ENCODE peak calls at places on chromosomes 6 and 20, in five cellular contexts. Z, X, M, H and Q are unnamed samples.

GRCh38 chr20:8654486-8654885 is 414.4 kb upstream of the PLCB4 start:
- DNase-seq in M (no peak), X (no peak), Z (no peak), H (no peak), Q (no peak)

GRCh38 chr6:168370310-168370991 is 50.9 kb upstream of the DACT2 start:
- DNase-seq in M (peak), H (peak), X (no peak), Z (no peak), Q (peak)

GRCh38 chr6:154758125-154758524 is 24.9 kb downstream of the SCAF8 start:
- DNase-seq in Z (no peak), X (no peak), M (no peak), H (no peak), Q (no peak)

GRCh38 chr20:56689852-56690485 is 60.9 kb downstream of the TFAP2C start:
- DNase-seq in M (no peak), X (no peak), H (no peak), Z (no peak), Q (no peak)

GRCh38 chr6:8839626-8840025 is 404.3 kb upstream of the SLC35B3 start:
- DNase-seq in Z (no peak), X (no peak), H (no peak), M (no peak), Q (no peak)

GRCh38 chr6:30122515-30122914 is 9.6 kb upstream of the TRIM31 start:
- DNase-seq in H (no peak), X (no peak), M (no peak), Z (no peak), Q (no peak)

GRCh38 chr6:4788953-4789584 is 12.9 kb downstream of the CDYL start:
- DNase-seq in Z (no peak), X (no peak), H (peak), M (peak), Q (peak)

GRCh38 chr20:54267510-54268003 is 59.7 kb downstream of the PFDN4 start:
- DNase-seq in X (peak), Z (no peak), H (peak), M (no peak), Q (no peak)

DNA sequence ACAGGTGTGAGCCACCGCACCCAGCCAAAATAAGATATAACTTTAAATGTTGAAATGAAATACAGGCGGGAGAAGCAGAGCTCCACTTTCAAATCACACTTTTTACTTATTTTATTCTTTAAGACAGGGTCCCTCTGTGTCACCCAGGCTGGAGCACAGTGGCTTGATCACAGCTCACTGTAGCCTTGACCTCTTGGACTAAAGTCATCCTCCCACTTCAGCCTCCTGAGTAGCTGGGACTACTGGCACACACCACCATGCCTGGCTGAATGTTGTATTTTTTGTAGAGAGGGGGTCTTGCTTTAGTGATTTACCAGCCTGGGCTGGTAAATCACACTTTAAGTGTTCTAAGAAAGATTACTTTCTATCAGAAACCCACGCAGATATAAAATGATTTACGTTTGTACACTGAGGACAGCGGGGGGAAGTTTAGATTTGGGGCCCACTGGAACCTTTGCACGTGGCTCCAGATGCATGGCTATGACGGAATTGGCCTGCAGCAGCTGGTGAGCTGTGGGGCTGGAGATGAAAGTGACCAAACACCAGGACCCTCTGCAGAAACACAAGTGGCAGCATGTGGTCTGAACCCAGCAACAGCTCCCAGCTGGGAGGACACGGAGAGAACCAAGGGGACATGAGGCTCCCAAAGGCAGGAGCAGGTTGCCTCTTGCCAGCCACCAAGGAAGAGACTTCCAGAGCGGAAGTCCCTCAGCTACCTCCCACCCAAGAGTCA is 26.4 kb upstream of the TLDC2 start:
- DNase-seq in X (no peak), H (no peak), M (no peak), Z (no peak), Q (no peak)
- TF ChIP-seq CTCF in X (no peak), H (no peak), M (no peak), Z (no peak), Q (no peak)

GRCh38 chr6:46129634-46130505 is at the start of gene ENPP4:
- DNase-seq in X (peak), Z (peak), H (peak), M (peak), Q (peak)
- TF ChIP-seq CTCF in X (no peak), Z (peak), H (no peak), M (no peak), Q (no peak)

GRCh38 chr6:149854532-149854931 is 9.6 kb downstream of the LRP11 start:
- DNase-seq in H (no peak), Z (no peak), X (no peak), M (no peak), Q (no peak)

GRCh38 chr6:149856256-149856994 is 7.7 kb downstream of the LRP11 start:
- DNase-seq in X (no peak), Z (no peak), M (no peak), H (no peak), Q (no peak)

GRCh38 chr6:149855040-149855654 is 9.0 kb downstream of the LRP11 start:
- DNase-seq in M (no peak), X (no peak), Z (no peak), H (no peak), Q (no peak)

GRCh38 chr6:149857541-149857940 is 6.6 kb downstream of the LRP11 start:
- DNase-seq in M (no peak), X (no peak), Z (no peak), H (no peak), Q (no peak)

GRCh38 chr6:149855741-149856140 is 8.4 kb downstream of the LRP11 start:
- DNase-seq in M (no peak), Z (no peak), X (no peak), H (no peak), Q (no peak)
- TF ChIP-seq CTCF in M (no peak), Z (no peak), X (no peak), H (no peak), Q (no peak)

DNA sequence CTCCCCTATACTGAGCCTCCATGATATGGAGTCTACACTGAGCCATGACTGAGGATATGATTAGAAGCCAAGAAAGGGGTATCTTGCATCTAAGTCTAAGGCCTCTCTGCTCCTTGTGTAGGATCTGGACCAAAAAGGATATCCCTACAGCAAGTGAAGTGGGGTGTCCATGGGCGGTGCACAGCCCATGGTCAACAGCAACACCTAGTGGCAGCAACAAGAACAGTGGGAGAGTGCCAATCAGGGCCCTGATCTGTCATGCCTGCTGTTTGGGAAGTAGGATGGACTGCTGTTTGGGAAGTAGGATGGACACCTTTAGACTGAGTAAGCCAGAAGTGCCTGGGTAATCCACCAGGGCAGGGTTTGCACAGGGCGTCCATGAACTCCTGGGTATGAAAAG is 22.4 kb downstream of the PTGIS start:
- DNase-seq in H (peak), M (no peak), Z (no peak), X (no peak), Q (no peak)
- TF ChIP-seq CTCF in H (peak), M (no peak), Z (no peak), X (peak), Q (no peak)

GRCh38 chr6:19549109-19549508 is 288.1 kb upstream of the ID4 start:
- DNase-seq in X (no peak), Z (no peak), M (no peak), H (no peak), Q (no peak)
- TF ChIP-seq CTCF in X (peak), Z (no peak), M (no peak), H (no peak), Q (no peak)

GRCh38 chr20:44401770-44402390 is 46.4 kb downstream of the HNF4A start:
- DNase-seq in H (no peak), M (no peak), Z (no peak), X (no peak), Q (peak)
- TF ChIP-seq CTCF in H (no peak), M (no peak), Z (no peak), X (no peak), Q (no peak)

GRCh38 chr6:551405-551804 is 105.5 kb downstream of the HUS1B start:
- DNase-seq in Z (no peak), X (no peak), H (peak), M (peak), Q (no peak)
- TF ChIP-seq CTCF in Z (no peak), X (peak), H (no peak), M (no peak), Q (no peak)

GRCh38 chr6:46749731-46750130 is 3.0 kb downstream of the ANKRD66 start:
- DNase-seq in Z (no peak), M (no peak), H (peak), X (no peak), Q (no peak)

GRCh38 chr6:46743425-46744158 is 3.1 kb upstream of the ANKRD66 start:
- DNase-seq in M (no peak), Z (no peak), X (no peak), H (no peak), Q (no peak)

GRCh38 chr6:46745973-46746372 is 760 bp upstream of the ANKRD66 start:
- DNase-seq in H (no peak), X (no peak), Z (no peak), M (no peak), Q (no peak)

GRCh38 chr6:46748940-46749503 is 2.3 kb downstream of the ANKRD66 start:
- DNase-seq in M (no peak), X (no peak), H (no peak), Z (no peak), Q (no peak)

DNA sequence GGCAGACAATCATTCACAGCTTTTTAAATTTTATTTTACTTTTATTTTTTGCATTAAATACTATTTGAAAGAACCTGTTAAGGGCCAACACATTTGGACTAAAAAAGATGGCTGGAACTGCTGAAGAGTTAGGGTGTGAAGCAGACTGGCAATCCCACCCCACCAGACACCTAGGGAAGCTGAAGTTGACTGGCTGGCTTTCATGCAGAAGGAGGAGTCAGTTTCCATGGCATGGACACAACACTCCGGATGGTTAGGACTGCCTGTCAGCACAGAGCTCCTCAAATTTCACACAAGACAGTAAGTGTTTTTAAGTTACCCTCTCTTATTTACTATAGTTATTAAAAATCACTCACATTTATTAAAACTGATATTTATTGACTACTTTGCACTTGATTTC is at the start of gene ANKRD66:
- DNase-seq in M (peak), H (no peak), Z (no peak), X (no peak), Q (no peak)
- TF ChIP-seq CTCF in M (no peak), H (no peak), Z (no peak), X (no peak), Q (no peak)